ENCODE peak calls at places on chromosomes 12 and 14, in seven cellular contexts. Y is stomach, E is cardiac muscle cell, R is astrocyte, O is left ventricle myocardium inferior, M is dorsolateral prefrontal cortex, A is ovary. J is an unnamed sample.

GRCh38 chr12:107352347-107353081 is 259.2 kb upstream of the CRY1 start:
- DNase-seq in Y (no peak), E (no peak), R (no peak), O (no peak), M (no peak), A (no peak), J (no peak)

GRCh38 chr12:116432321-116432750 is 126.8 kb upstream of the MAP1LC3B2 start:
- DNase-seq in Y (no peak), E (peak), R (no peak), O (no peak), M (no peak), A (no peak), J (no peak)

GRCh38 chr14:36028218-36028617 is 148.3 kb downstream of the PTCSC3 start:
- DNase-seq in Y (no peak), E (no peak), R (no peak), O (no peak), M (no peak), A (no peak), J (peak)

GRCh38 chr14:90510208-90510607 is 113.4 kb downstream of the CALM1 start:
- DNase-seq in Y (peak), E (no peak), R (no peak), O (peak), M (no peak), A (no peak), J (peak)

GRCh38 chr12:129614221-129614885 is 289.5 kb downstream of the TMEM132D start:
- DNase-seq in Y (no peak), E (no peak), R (peak), O (no peak), M (no peak), A (no peak), J (no peak)

GRCh38 chr14:92340938-92341337 is 18.0 kb downstream of the SLC24A4 start:
- DNase-seq in Y (no peak), E (no peak), R (no peak), O (no peak), M (no peak), A (no peak), J (no peak)

GRCh38 chr14:85191986-85192385 is 338.0 kb upstream of the FLRT2 start:
- DNase-seq in Y (no peak), E (no peak), R (no peak), O (no peak), M (no peak), A (no peak), J (no peak)

GRCh38 chr12:98228619-98229538 is 286.5 kb upstream of the TMPO start:
- DNase-seq in Y (no peak), E (no peak), R (no peak), O (no peak), M (no peak), A (no peak), J (no peak)

GRCh38 chr12:124923906-124924734 is 9.7 kb upstream of the UBC start:
- DNase-seq in Y (no peak), E (peak), R (peak), O (no peak), M (no peak), A (no peak), J (peak)

GRCh38 chr12:55068416-55069010 is 48.7 kb downstream of the NEUROD4 start:
- DNase-seq in Y (no peak), E (peak), R (peak), O (no peak), M (no peak), A (no peak), J (peak)

GRCh38 chr14:79468491-79468890 is 742.8 kb downstream of the DIO2 start:
- DNase-seq in Y (no peak), E (no peak), R (no peak), O (no peak), M (no peak), A (no peak), J (no peak)

GRCh38 chr12:110583137-110584059 is at the start of gene PPTC7:
- DNase-seq in Y (peak), E (peak), R (peak), O (peak), M (peak), A (peak), J (peak)
- H3K27ac ChIP-seq in Y (peak), E (peak), R (peak), O (peak), M (peak), A (peak), J (peak)

DNA sequence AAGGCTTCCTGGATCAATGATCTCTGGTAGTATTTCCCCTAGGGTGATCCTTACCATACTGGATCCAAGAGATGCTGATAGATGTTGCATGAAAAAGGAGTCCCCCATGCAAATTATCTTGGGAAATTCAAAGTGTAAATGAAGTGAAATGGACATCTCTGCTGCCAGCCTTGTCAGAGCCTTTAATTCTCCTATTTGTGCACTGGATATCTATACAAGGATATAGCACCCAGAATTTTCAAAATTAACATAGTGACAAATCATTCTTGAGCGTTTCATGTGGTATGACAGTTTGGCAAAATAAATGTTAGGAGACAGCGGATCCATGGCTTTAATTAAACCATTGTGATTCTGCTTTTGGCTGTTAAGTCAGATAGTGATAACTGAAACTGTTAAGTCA is 260.9 kb downstream of the KSR2 start:
- DNase-seq in Y (no peak), E (no peak), R (no peak), O (no peak), M (no peak), A (no peak), J (no peak)
- H3K4me3 ChIP-seq in Y (no peak), E (no peak), R (no peak), O (no peak), M (no peak), A (no peak), J (no peak)

DNA sequence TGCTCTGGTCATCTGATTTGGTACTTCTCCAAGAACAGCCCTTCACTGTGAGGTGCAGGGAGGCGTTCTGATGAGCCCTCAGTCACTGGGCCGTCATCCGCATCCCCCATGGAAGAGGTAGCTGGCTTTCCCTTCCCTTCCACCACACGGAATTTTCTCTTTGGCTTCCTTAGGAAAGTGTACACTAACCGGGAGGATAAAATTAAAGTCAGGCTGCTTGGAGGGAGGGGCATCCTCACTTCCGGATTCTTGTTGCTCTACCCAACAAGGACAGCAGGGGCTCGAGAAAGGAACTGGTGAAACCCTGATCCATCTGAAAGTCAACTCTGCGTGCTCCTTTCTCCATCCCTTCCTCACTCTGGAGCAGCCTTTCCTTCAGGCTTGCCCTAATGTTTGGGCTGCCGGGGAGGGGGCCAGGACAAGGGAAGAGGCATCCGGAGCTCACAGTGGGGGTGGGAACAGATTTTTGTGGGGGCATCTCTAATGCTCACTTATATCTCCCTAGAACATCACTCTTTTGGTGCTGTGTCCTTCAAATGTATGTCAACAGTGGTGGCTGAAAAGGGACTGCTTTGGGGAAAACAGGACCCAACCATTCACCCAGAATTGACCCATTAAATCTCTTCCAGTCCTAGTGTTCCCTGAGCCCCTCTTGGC is 101.4 kb upstream of the FKBP4 start:
- DNase-seq in Y (no peak), E (no peak), R (no peak), O (no peak), M (no peak), A (no peak), J (no peak)
- TF ChIP-seq CTCF in Y (no peak), E (no peak), R (peak), O (no peak), M (no peak), A (no peak), J (no peak)

DNA sequence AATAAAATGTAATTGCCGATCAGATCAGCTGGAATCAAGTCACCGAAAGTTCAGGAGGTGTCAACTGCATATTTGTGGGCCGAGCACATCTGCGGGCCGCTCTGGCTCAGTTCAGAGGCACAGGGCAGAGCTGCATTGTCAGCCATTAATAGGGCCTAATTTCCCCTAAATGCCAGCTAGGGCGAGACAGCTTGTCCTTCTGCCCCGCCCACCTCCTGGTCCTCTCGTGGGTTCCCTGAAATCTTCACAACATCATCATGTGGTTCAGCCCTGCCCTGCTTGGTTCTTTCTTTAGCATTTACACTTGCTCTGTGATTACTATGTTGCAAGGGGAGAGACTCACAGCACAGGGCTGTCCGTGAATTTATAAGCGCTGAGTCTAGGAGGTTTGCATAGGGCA is 148.9 kb downstream of the CHST11 start:
- DNase-seq in Y (no peak), E (no peak), R (peak), O (peak), M (no peak), A (no peak), J (no peak)
- H3K27ac ChIP-seq in Y (peak), E (no peak), R (no peak), O (peak), M (no peak), A (no peak), J (no peak)

GRCh38 chr12:69987453-69988102 is 162.6 kb downstream of the MYRFL start:
- DNase-seq in Y (no peak), E (peak), R (peak), O (no peak), M (no peak), A (no peak), J (peak)
- H3K4me3 ChIP-seq in Y (no peak), E (no peak), R (peak), O (peak), M (no peak), A (no peak), J (peak)

GRCh38 chr14:73640796-73641195 is 4.0 kb upstream of the DNAL1 start:
- DNase-seq in Y (no peak), E (no peak), R (no peak), O (no peak), M (no peak), A (no peak), J (no peak)

GRCh38 chr14:73651005-73651404 is 6.2 kb downstream of the DNAL1 start:
- DNase-seq in Y (no peak), E (no peak), R (no peak), O (no peak), M (no peak), A (no peak), J (no peak)

GRCh38 chr14:73644531-73645247 is at the start of gene DNAL1:
- DNase-seq in Y (peak), E (peak), R (peak), O (peak), M (peak), A (peak), J (peak)

GRCh38 chr14:73645248-73645610 is 443 bp downstream of the DNAL1 start:
- DNase-seq in Y (no peak), E (no peak), R (no peak), O (no peak), M (no peak), A (no peak), J (no peak)
- TF ChIP-seq CTCF in Y (no peak), E (no peak), R (no peak), O (no peak), M (no peak), A (no peak), J (no peak)

GRCh38 chr14:104826858-104827172 is 25.9 kb downstream of the ZBTB42 start:
- DNase-seq in Y (no peak), E (peak), R (no peak), O (no peak), M (no peak), A (no peak), J (no peak)
- H3K27ac ChIP-seq in Y (peak), E (peak), R (no peak), O (peak), M (no peak), A (no peak), J (no peak)

DNA sequence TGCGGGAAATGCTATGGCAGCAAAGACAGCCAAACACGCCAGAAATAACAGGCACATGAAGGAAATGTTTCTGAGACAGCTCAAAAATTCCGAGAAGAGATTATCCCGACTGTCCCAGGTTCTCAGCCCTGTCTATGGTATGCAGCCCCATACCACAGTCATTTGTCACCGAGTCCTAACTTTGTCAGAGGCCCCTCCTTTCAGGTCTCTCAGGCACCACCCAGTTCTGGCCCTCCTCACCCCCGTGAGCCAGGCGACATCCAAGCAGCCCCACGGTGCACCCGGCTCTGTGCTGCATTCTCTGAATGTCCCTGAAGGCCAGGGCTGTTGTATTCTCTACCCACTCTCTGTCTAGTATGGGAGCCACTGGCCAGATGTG is 24.0 kb downstream of the SSH1 start:
- DNase-seq in Y (no peak), E (peak), R (peak), O (peak), M (no peak), A (no peak), J (peak)
- H3K4me3 ChIP-seq in Y (no peak), E (no peak), R (peak), O (peak), M (no peak), A (no peak), J (no peak)

GRCh38 chr14:94170151-94170550 is 4.0 kb upstream of the PPP4R4 start:
- DNase-seq in Y (no peak), E (no peak), R (no peak), O (no peak), M (no peak), A (no peak), J (no peak)
- TF ChIP-seq CTCF in Y (no peak), E (no peak), R (no peak), O (no peak), M (no peak), A (no peak), J (no peak)